ENCODE peak calls at places on chromosomes 3 and 15, in nine cellular contexts. M is HT1080, A is iris pigment epithelial cell, N is T-cell, Q is ELR, U is fibroblast of villous mesenchyme, W is activated T-cell treated with anti-CD3 and anti-CD28 coated beads for 24 hours, P is fibroblast of pulmonary artery, B is globus pallidus. R is an unnamed sample.

GRCh38 chr3:63762180-63762579 is 56.9 kb upstream of the C3orf49 start:
- DNase-seq in A (no peak), N (no peak), M (no peak), P (no peak), W (no peak), B (no peak), U (peak; percentile 54), Q (no peak), R (no peak)

GRCh38 chr3:157856078-157856939 is 249.9 kb downstream of the SHOX2 start:
- DNase-seq in B (no peak), W (no peak), Q (peak; percentile 47), M (peak; percentile 59), A (peak; percentile 34), P (no peak), N (no peak), U (peak; percentile 11), R (no peak)

GRCh38 chr3:12869025-12869695 is 27.8 kb upstream of the RPL32 start:
- DNase-seq in M (no peak), P (no peak), U (no peak), A (no peak), N (no peak), Q (no peak), B (no peak), W (peak; percentile 16), R (no peak)

GRCh38 chr3:94175677-94176076 is 112.8 kb downstream of the NSUN3 start:
- DNase-seq in M (no peak), P (no peak), B (no peak), A (no peak), W (no peak), Q (no peak), N (no peak), U (no peak), R (no peak)

GRCh38 chr3:172102123-172102882 is 62.9 kb downstream of the FNDC3B start:
- DNase-seq in A (no peak), B (no peak), P (no peak), M (no peak), W (no peak), U (no peak), Q (no peak), N (peak; percentile 41), R (peak; percentile 38)

GRCh38 chr15:99138491-99138982 is 33.7 kb downstream of the SYNM start:
- DNase-seq in M (no peak), U (no peak), W (no peak), A (no peak), B (no peak), P (no peak), N (no peak), Q (no peak), R (no peak)

GRCh38 chr3:52930748-52931147 is 33.4 kb upstream of the STIMATE start:
- DNase-seq in Q (no peak), U (no peak), W (no peak), M (no peak), B (no peak), P (no peak), A (no peak), N (no peak), R (no peak)

GRCh38 chr15:28921336-28921735 is 35.6 kb downstream of the APBA2 start:
- DNase-seq in Q (no peak), A (no peak), B (no peak), N (no peak), U (no peak), P (no peak), W (no peak), M (no peak), R (no peak)

GRCh38 chr3:89107461-89108035 is at the start of gene EPHA3:
- DNase-seq in B (peak; percentile 61), M (peak; percentile 3), U (peak; percentile 38), W (peak; percentile 15), P (peak; percentile 60), Q (peak; percentile 47), N (peak; percentile 1), A (peak; percentile 71), R (peak; percentile 7)

GRCh38 chr3:106241593-106241992 is 372.8 kb upstream of the CBLB start:
- DNase-seq in Q (no peak), P (no peak), W (no peak), A (no peak), N (no peak), B (no peak), M (no peak), U (no peak), R (no peak)

GRCh38 chr15:44710236-44711088 is 661 bp downstream of the PATL2 start:
- DNase-seq in A (no peak), M (peak; percentile 34), N (no peak), B (peak; percentile 57), W (no peak), Q (peak; percentile 60), P (peak; percentile 41), U (peak; percentile 50), R (no peak)

GRCh38 chr15:72306211-72306785 is 13.7 kb downstream of the CELF6 start:
- DNase-seq in P (peak; percentile 77), B (peak; percentile 22), M (peak; percentile 22), A (peak; percentile 66), W (peak; percentile 14), N (peak; percentile 53), U (peak; percentile 16), Q (peak; percentile 47), R (peak; percentile 63)

GRCh38 chr3:125109541-125109925 is 53.7 kb upstream of the HEG1 start:
- DNase-seq in A (no peak), N (no peak), M (no peak), Q (no peak), W (no peak), B (no peak), U (peak; percentile 37), P (no peak), R (no peak)

GRCh38 chr3:17969985-17970568 is 227.6 kb upstream of the TBC1D5 start:
- DNase-seq in P (no peak), A (no peak), W (no peak), M (no peak), B (no peak), N (no peak), U (no peak), Q (no peak), R (no peak)

GRCh38 chr3:114112696-114113095 is 56.2 kb downstream of the QTRT2 start:
- DNase-seq in M (peak; percentile 71), U (no peak), W (no peak), Q (peak; percentile 47), P (peak; percentile 39), N (no peak), B (no peak), A (no peak), R (no peak)

GRCh38 chr3:173529062-173529711 is 131.6 kb downstream of the NLGN1 start:
- DNase-seq in N (no peak), W (no peak), M (peak; percentile 51), B (no peak), U (peak; percentile 3), A (peak; percentile 10), P (peak; percentile 6), Q (peak; percentile 56), R (no peak)

GRCh38 chr15:100592898-100593297 is 9.1 kb downstream of the LINS1 start:
- DNase-seq in P (no peak), U (peak; percentile 69), B (no peak), Q (peak; percentile 25), N (no peak), A (peak; percentile 94), W (no peak), M (peak; percentile 4), R (no peak)

GRCh38 chr3:14200841-14201240 is 22.2 kb downstream of the LSM3 start:
- DNase-seq in Q (no peak), W (no peak), U (no peak), A (no peak), M (no peak), B (no peak), N (no peak), P (no peak), R (no peak)

GRCh38 chr15:101406014-101406413 is 83.5 kb downstream of the PCSK6 start:
- DNase-seq in A (no peak), W (no peak), U (no peak), N (no peak), M (no peak), Q (no peak), B (no peak), P (no peak), R (no peak)

GRCh38 chr3:170055209-170055608 is 17.4 kb downstream of the GPR160 start:
- DNase-seq in Q (peak; percentile 70), M (peak; percentile 71), A (peak; percentile 66), W (no peak), N (no peak), B (no peak), U (no peak), P (no peak), R (no peak)

GRCh38 chr15:40092416-40093223 is 16.1 kb downstream of the BMF start:
- DNase-seq in B (no peak), N (no peak), Q (no peak), U (peak; percentile 98), P (peak; percentile 56), W (no peak), A (peak; percentile 73), M (no peak), R (no peak)

GRCh38 chr15:96058103-96058851 is 272.2 kb upstream of the NR2F2 start:
- DNase-seq in Q (no peak), M (no peak), N (no peak), P (no peak), B (peak; percentile 41), U (no peak), A (peak; percentile 15), W (no peak), R (no peak)

R was measured in naive thymus-derived CD8-positive, alpha-beta T cell.